ENCODE peak calls at places on chromosomes 5 and 9, in eight cellular contexts. F is IMR-90, S is type B pancreatic cell, O is lower leg skin, K is psoas muscle, Z is Calu3, L is colonic mucosa, I is A673. Q is an unnamed sample.

GRCh38 chr5:109882546-109882945 is 192.8 kb downstream of the MAN2A1 start:
- DNase-seq in F (no peak), S (no peak), O (no peak), K (no peak), Z (no peak), L (no peak), I (no peak), Q (no peak)

GRCh38 chr5:137696481-137696880 is 39.4 kb downstream of the KLHL3 start:
- DNase-seq in F (peak; percentile 63), S (no peak), O (no peak), K (no peak), Z (no peak), L (no peak), I (no peak), Q (no peak)

GRCh38 chr9:25472085-25472607 is 206.1 kb downstream of the TUSC1 start:
- DNase-seq in F (no peak), S (no peak), O (no peak), K (no peak), Z (no peak), L (no peak), I (no peak), Q (no peak)

GRCh38 chr9:37390759-37391158 is 31.7 kb upstream of the GRHPR start:
- DNase-seq in F (no peak), S (no peak), O (no peak), K (no peak), Z (no peak), L (peak; percentile 63), I (no peak), Q (no peak)

GRCh38 chr5:140672455-140673186 is 755 bp downstream of the DND1 start:
- DNase-seq in F (no peak), S (no peak), O (no peak), K (peak; percentile 58), Z (peak; percentile 36), L (no peak), I (no peak), Q (no peak)

GRCh38 chr9:107862329-107862728 is 372.8 kb upstream of the KLF4 start:
- DNase-seq in F (no peak), S (no peak), O (no peak), K (no peak), Z (no peak), L (no peak), I (no peak), Q (no peak)

GRCh38 chr9:119790022-119790421 is 420.8 kb upstream of the BRINP1 start:
- DNase-seq in F (no peak), S (no peak), O (no peak), K (no peak), Z (no peak), L (no peak), I (no peak), Q (no peak)

GRCh38 chr5:33415811-33416354 is 24.9 kb upstream of the TARS1 start:
- DNase-seq in F (peak; percentile 67), S (no peak), O (no peak), K (no peak), Z (no peak), L (no peak), I (no peak), Q (no peak)

GRCh38 chr9:101912698-101913097 is 174.3 kb upstream of the GRIN3A start:
- DNase-seq in F (no peak), S (no peak), O (no peak), K (no peak), Z (no peak), L (no peak), I (no peak), Q (no peak)

GRCh38 chr5:141692919-141693848 is 11.2 kb upstream of the ARAP3 start:
- DNase-seq in F (peak; percentile 55), S (no peak), O (no peak), K (no peak), Z (no peak), L (no peak), I (peak; percentile 90), Q (no peak)

GRCh38 chr5:97550164-97550563 is 367.1 kb upstream of the RIOK2 start:
- DNase-seq in F (peak; percentile 72), S (no peak), O (no peak), K (no peak), Z (no peak), L (no peak), I (peak; percentile 8), Q (no peak)

GRCh38 chr5:174920906-174921550 is 196.6 kb downstream of the MSX2 start:
- DNase-seq in F (no peak), S (no peak), O (no peak), K (no peak), Z (no peak), L (no peak), I (no peak), Q (no peak)

GRCh38 chr9:137241490-137242328 is 622 bp downstream of the TUBB4B start:
- DNase-seq in F (peak; percentile 32), S (no peak), O (peak; percentile 57), K (peak; percentile 79), Z (peak; percentile 59), L (peak; percentile 71), I (no peak), Q (peak; percentile 71)

GRCh38 chr9:135037521-135038250 is 49.8 kb upstream of the OLFM1 start:
- DNase-seq in F (no peak), S (peak; percentile 52), O (no peak), K (no peak), Z (no peak), L (no peak), I (peak; percentile 65), Q (no peak)

GRCh38 chr5:74326571-74327338 is 313.8 kb downstream of the ENC1 start:
- DNase-seq in F (peak; percentile 96), S (no peak), O (peak; percentile 25), K (no peak), Z (peak; percentile 83), L (peak; percentile 64), I (peak; percentile 49), Q (no peak)

GRCh38 chr9:137310190-137311052 is 8.3 kb upstream of the NRARP start:
- DNase-seq in F (no peak), S (no peak), O (no peak), K (no peak), Z (peak; percentile 67), L (peak; percentile 82), I (no peak), Q (no peak)

GRCh38 chr9:93590609-93591234 is 14.3 kb downstream of the PHF2 start:
- DNase-seq in F (no peak), S (no peak), O (no peak), K (no peak), Z (no peak), L (no peak), I (no peak), Q (no peak)

GRCh38 chr9:93591301-93591700 is 14.9 kb downstream of the PHF2 start:
- DNase-seq in F (no peak), S (no peak), O (no peak), K (no peak), Z (no peak), L (no peak), I (no peak), Q (no peak)

GRCh38 chr9:93593144-93593655 is 16.8 kb downstream of the PHF2 start:
- DNase-seq in F (no peak), S (no peak), O (no peak), K (no peak), Z (no peak), L (no peak), I (no peak), Q (no peak)

GRCh38 chr9:93592389-93593021 is 16.1 kb downstream of the PHF2 start:
- DNase-seq in F (no peak), S (no peak), O (no peak), K (no peak), Z (no peak), L (no peak), I (no peak), Q (no peak)

DNA sequence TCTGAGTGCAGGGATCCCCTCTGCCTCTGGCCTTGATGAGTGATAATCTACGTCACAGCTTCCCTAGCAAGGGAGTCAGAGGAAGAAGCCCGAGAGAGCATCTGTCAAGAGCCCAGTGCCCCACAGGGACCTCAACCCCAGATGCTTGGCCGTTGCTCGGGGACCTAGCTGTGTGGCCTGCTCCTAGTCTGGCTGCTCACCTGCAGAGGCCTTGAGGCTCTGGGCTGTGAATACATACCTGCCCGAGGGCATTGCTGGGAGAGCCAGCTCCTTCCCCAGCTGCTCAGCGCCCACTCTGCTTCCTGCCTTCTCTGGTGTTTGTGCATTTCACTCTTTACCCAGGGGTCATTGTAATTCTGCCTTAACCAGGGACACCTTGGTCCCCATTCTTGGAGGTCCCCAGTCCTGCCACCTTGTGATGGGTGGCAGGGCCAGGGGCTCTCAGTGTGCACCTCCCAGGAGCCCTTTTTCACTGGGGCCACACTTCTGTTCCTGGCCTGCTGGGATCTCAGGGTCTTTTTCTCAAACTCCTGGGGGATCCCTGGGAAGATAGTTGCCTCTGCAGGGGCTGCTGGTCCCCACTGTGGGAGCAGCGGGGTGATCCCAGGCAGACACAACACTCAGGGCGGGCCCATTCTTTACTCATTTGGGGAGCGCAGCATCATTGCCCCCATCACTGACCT is 15.5 kb downstream of the PHF2 start:
- DNase-seq in F (no peak), S (no peak), O (no peak), K (no peak), Z (no peak), L (no peak), I (no peak), Q (no peak)
- TF ChIP-seq CTCF in F (no peak), S (no peak), O (no peak), K (no peak), Z (no peak), L (no peak), I (no peak), Q (no peak)

GRCh38 chr5:16935271-16936149 is 578 bp downstream of the MYO10 start:
- DNase-seq in F (no peak), S (no peak), O (peak; percentile 51), K (peak; percentile 17), Z (peak; percentile 44), L (peak; percentile 64), I (no peak), Q (peak; percentile 60)
- TF ChIP-seq CTCF in F (no peak), S (no peak), O (no peak), K (no peak), Z (no peak), L (no peak), I (no peak), Q (no peak)

GRCh38 chr5:58497956-58498942 is 7.0 kb downstream of the GAPT start:
- DNase-seq in F (peak; percentile 41), S (no peak), O (peak; percentile 19), K (no peak), Z (peak; percentile 59), L (peak; percentile 59), I (peak; percentile 48), Q (no peak)
- TF ChIP-seq CTCF in F (peak; percentile 69), S (peak; percentile 84), O (no peak), K (peak; percentile 58), Z (peak; percentile 50), L (peak; percentile 68), I (peak; percentile 81), Q (peak; percentile 79)

GRCh38 chr5:14504816-14505215 is 76.8 kb upstream of the OTULINL start:
- DNase-seq in F (no peak), S (no peak), O (no peak), K (no peak), Z (no peak), L (no peak), I (no peak), Q (no peak)

GRCh38 chr5:14506661-14507060 is 74.9 kb upstream of the OTULINL start:
- DNase-seq in F (no peak), S (no peak), O (no peak), K (no peak), Z (no peak), L (no peak), I (no peak), Q (no peak)

GRCh38 chr5:14503681-14504331 is 77.8 kb upstream of the OTULINL start:
- DNase-seq in F (no peak), S (no peak), O (no peak), K (no peak), Z (no peak), L (no peak), I (no peak), Q (no peak)

GRCh38 chr5:14504332-14504727 is 77.3 kb upstream of the OTULINL start:
- DNase-seq in F (no peak), S (no peak), O (no peak), K (no peak), Z (no peak), L (no peak), I (no peak), Q (no peak)

GRCh38 chr5:14505310-14506140 is 76.1 kb upstream of the OTULINL start:
- DNase-seq in F (no peak), S (no peak), O (no peak), K (no peak), Z (no peak), L (no peak), I (peak; percentile 15), Q (no peak)
- TF ChIP-seq CTCF in F (no peak), S (no peak), O (no peak), K (no peak), Z (no peak), L (no peak), I (peak; percentile 42), Q (no peak)